ENCODE peak calls at places on chromosome X, in five cellular contexts. O is heart right ventricle; X is activated T-cell treated with anti-CD3 and anti-CD28 coated beads, Interleukin-2, amount 50 U/mL, for 1 hour; W is epithelial cell of proximal tubule; G is AG10803. I is an unnamed sample.

GRCh38 chrX:34875204-34875603 is 67.4 kb upstream of the FAM47B start:
- DNase-seq in O (no peak), G (peak), W (peak), X (no peak), I (no peak)

GRCh38 chrX:100720301-100720700 is 11.6 kb downstream of the SYTL4 start:
- DNase-seq in G (no peak), O (no peak), W (no peak), X (no peak), I (no peak)

GRCh38 chrX:119729408-119730201 is 28.8 kb upstream of the SOWAHD start:
- DNase-seq in G (peak), X (peak), W (no peak), O (peak), I (peak)

GRCh38 chrX:97637289-97637688 is 753.6 kb downstream of the RPA4 start:
- DNase-seq in W (no peak), X (no peak), G (peak), O (no peak), I (no peak)

GRCh38 chrX:9308426-9308825 is 156.4 kb upstream of the TBL1X start:
- DNase-seq in W (no peak), G (no peak), X (no peak), O (no peak), I (no peak)

GRCh38 chrX:80334583-80334982 is 85.7 kb upstream of the TENT5D start:
- DNase-seq in X (no peak), G (no peak), W (no peak), O (no peak), I (no peak)

GRCh38 chrX:29470029-29470428 is 745.3 kb upstream of the MAGEB2 start:
- DNase-seq in W (no peak), G (peak), X (no peak), O (no peak), I (no peak)

GRCh38 chrX:97685753-97686152 is 802.0 kb downstream of the RPA4 start:
- DNase-seq in G (peak), W (no peak), X (no peak), O (no peak), I (no peak)

GRCh38 chrX:119075271-119075670 is 2.5 kb downstream of the CT47C1 start:
- DNase-seq in O (no peak), X (no peak), G (no peak), W (no peak), I (no peak)

GRCh38 chrX:46994096-46994495 is 81.9 kb downstream of the JADE3 start:
- DNase-seq in X (no peak), W (no peak), O (no peak), G (peak), I (no peak)

GRCh38 chrX:103586314-103586646 is 965 bp downstream of the TCEAL4 start:
- DNase-seq in G (peak), O (no peak), W (no peak), X (peak), I (peak)

GRCh38 chrX:38052096-38052495 is 45.7 kb downstream of the SYTL5 start:
- DNase-seq in X (no peak), G (peak), W (peak), O (no peak), I (no peak)

GRCh38 chrX:373641-374471 is 12.9 kb downstream of the PPP2R3B start:
- DNase-seq in X (peak), W (no peak), G (peak), O (peak), I (peak)

I was measured in Right ventricle myocardium superior.